ENCODE peak calls at places on chromosomes 6 and 20, in five cellular contexts. X is HCT116, E is neural progenitor cell, S is GM23248, G is MM.1S. C is an unnamed sample.

GRCh38 chr6:11002176-11002575 is 41.9 kb downstream of the ELOVL2 start:
- DNase-seq in X (no peak), E (no peak), S (no peak), G (no peak), C (no peak)

GRCh38 chr6:5536644-5537043 is 275.3 kb downstream of the FARS2 start:
- DNase-seq in X (no peak), E (no peak), S (peak), G (no peak), C (no peak)

GRCh38 chr20:60046860-60047259 is 88.6 kb downstream of the CDH26 start:
- DNase-seq in X (no peak), E (no peak), S (no peak), G (no peak), C (no peak)

GRCh38 chr6:144134176-144134575 is 16.1 kb upstream of the STX11 start:
- DNase-seq in X (no peak), E (no peak), S (peak), G (no peak), C (no peak)

GRCh38 chr6:168216139-168216538 is 103.4 kb downstream of the DACT2 start:
- DNase-seq in X (no peak), E (peak), S (no peak), G (no peak), C (no peak)

GRCh38 chr6:55379486-55379885 is 52.2 kb downstream of the GFRAL start:
- DNase-seq in X (no peak), E (no peak), S (no peak), G (no peak), C (no peak)

GRCh38 chr6:66605971-66606370 is 898.9 kb upstream of the EYS start:
- DNase-seq in X (no peak), E (no peak), S (no peak), G (no peak), C (peak)

GRCh38 chr6:143993965-143994646 is 14.0 kb downstream of the PLAGL1 start:
- DNase-seq in X (no peak), E (no peak), S (no peak), G (no peak), C (no peak)

GRCh38 chr20:45011108-45011526 is 44.8 kb downstream of the STK4 start:
- DNase-seq in X (peak), E (peak), S (peak), G (peak), C (peak)

GRCh38 chr20:50340586-50340985 is 150.0 kb downstream of the CEBPB start:
- DNase-seq in X (no peak), E (no peak), S (no peak), G (no peak), C (no peak)

GRCh38 chr6:47690209-47690608 is 8.2 kb upstream of the ADGRF4 start:
- DNase-seq in X (no peak), E (no peak), S (no peak), G (no peak), C (peak)

GRCh38 chr20:38084425-38084951 is 50.9 kb downstream of the RPRD1B start:
- DNase-seq in X (no peak), E (no peak), S (no peak), G (no peak), C (no peak)

GRCh38 chr6:54776891-54777290 is 69.7 kb upstream of the FAM83B start:
- DNase-seq in X (no peak), E (no peak), S (no peak), G (no peak), C (no peak)

GRCh38 chr6:24882835-24883555 is 52.8 kb downstream of the RIPOR2 start:
- DNase-seq in X (no peak), E (no peak), S (no peak), G (no peak), C (no peak)

GRCh38 chr6:149951626-149952025 is 9.8 kb downstream of the ULBP2 start:
- DNase-seq in X (no peak), E (no peak), S (no peak), G (no peak), C (no peak)

GRCh38 chr20:13492001-13492480 is 146.7 kb downstream of the TASP1 start:
- DNase-seq in X (no peak), E (peak), S (peak), G (no peak), C (peak)

GRCh38 chr6:106745824-106746610 is 116.6 kb downstream of the QRSL1 start:
- DNase-seq in X (no peak), E (no peak), S (no peak), G (no peak), C (peak)

GRCh38 chr6:69693749-69694148 is 103.1 kb downstream of the LMBRD1 start:
- DNase-seq in X (no peak), E (no peak), S (peak), G (no peak), C (no peak)

GRCh38 chr6:14463110-14463509 is 345.5 kb downstream of the CD83 start:
- DNase-seq in X (no peak), E (no peak), S (no peak), G (no peak), C (no peak)

DNA sequence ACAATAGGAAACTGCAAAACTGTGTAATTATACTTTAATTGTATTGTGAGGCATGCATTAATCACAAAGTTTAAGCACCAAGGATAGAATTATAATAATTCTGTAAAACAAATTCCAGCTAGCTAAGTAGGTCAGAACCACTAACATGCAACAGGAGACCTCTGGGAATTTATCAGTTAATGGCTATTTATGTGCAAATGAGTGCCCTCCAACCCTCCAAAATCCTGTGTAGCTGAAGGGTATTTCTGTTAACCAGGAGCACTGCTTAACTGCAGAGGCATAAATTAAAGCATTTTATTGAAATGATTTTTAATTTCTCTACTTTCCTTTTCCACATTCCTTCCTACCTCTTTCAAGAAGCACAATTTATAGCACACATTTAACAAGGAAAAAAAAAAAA is 77.1 kb downstream of the MMS22L start:
- DNase-seq in X (no peak), E (peak), S (no peak), G (no peak), C (no peak)
- TF ChIP-seq EZH2phosphoT487 in X (no peak), E (no peak), S (no peak), G (no peak), C (no peak)

GRCh38 chr20:35398660-35399144 is 13.1 kb downstream of the UQCC1 start:
- DNase-seq in X (no peak), E (peak), S (peak), G (no peak), C (no peak)
- H3K9ac ChIP-seq in X (no peak), E (no peak), S (no peak), G (no peak), C (no peak)

GRCh38 chr6:104955491-104955890 is 1.4 kb upstream of the LIN28B start:
- DNase-seq in X (no peak), E (peak), S (no peak), G (no peak), C (no peak)

GRCh38 chr6:104951677-104952076 is 5.2 kb upstream of the LIN28B start:
- DNase-seq in X (no peak), E (no peak), S (no peak), G (no peak), C (no peak)

GRCh38 chr6:104952911-104953409 is 3.9 kb upstream of the LIN28B start:
- DNase-seq in X (no peak), E (peak), S (no peak), G (no peak), C (no peak)

GRCh38 chr6:104954091-104954797 is 2.7 kb upstream of the LIN28B start:
- DNase-seq in X (no peak), E (peak), S (no peak), G (no peak), C (no peak)

GRCh38 chr6:104953410-104953953 is 3.4 kb upstream of the LIN28B start:
- DNase-seq in X (no peak), E (peak), S (no peak), G (no peak), C (no peak)
- TF ChIP-seq EZH2 in X (no peak), E (peak), S (no peak), G (no peak), C (no peak)

DNA sequence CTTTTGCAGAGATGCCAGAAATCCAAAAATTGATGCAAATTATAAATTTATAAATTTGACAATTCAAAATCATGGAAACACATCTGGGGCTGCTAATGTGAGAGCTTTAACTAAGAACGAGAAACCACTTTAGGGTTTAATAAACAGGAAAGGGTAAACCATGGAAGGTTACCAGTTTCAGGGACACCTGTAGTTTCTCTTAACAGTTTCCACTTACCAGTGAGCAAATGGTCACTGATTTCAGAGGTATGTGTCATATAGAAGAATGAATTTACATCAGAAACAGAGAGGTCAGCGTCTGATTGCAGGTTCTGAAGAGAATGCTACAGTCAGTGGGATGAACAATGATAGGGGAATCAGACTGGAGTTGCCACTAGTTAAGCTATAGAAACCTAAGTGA is 24.8 kb upstream of the PCSK2 start:
- DNase-seq in X (no peak), E (no peak), S (no peak), G (peak), C (no peak)
- TF ChIP-seq EZH2phosphoT487 in X (no peak), E (no peak), S (no peak), G (no peak), C (no peak)

GRCh38 chr6:19848465-19848864 is 11.3 kb downstream of the ID4 start:
- DNase-seq in X (no peak), E (no peak), S (no peak), G (no peak), C (no peak)

GRCh38 chr6:19852090-19852457 is 14.9 kb downstream of the ID4 start:
- DNase-seq in X (no peak), E (no peak), S (no peak), G (no peak), C (no peak)

GRCh38 chr6:19851273-19852089 is 14.3 kb downstream of the ID4 start:
- DNase-seq in X (peak), E (peak), S (peak), G (peak), C (peak)

GRCh38 chr6:19849196-19849595 is 12.0 kb downstream of the ID4 start:
- DNase-seq in X (no peak), E (no peak), S (no peak), G (peak), C (no peak)

DNA sequence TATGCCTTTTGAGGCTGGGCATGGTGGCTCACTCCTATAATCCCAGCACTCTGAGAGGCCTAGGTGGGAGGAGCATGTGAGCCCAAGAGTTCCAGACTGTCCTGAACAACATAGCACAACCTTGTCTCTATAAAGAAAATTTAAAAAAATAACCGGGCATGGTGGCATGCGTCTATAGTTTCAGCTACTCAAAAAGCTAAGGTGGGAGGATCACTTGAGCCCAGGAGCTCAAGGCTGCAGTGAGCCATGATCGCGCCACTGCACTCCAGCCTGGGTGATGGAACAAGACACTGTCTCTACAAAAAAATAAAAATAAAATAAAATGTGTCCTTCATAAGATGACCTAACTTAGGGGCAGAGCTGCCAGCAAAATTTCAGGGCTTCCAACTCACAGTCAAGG is 12.6 kb downstream of the ID4 start:
- DNase-seq in X (no peak), E (no peak), S (no peak), G (no peak), C (no peak)
- H3K9ac ChIP-seq in X (no peak), E (no peak), S (no peak), G (no peak), C (no peak)

GRCh38 chr20:62708591-62709536 is at the start of gene NTSR1:
- DNase-seq in X (no peak), E (peak), S (peak), G (no peak), C (no peak)
- TF ChIP-seq EZH2 in X (no peak), E (peak), S (peak), G (no peak), C (no peak)

DNA sequence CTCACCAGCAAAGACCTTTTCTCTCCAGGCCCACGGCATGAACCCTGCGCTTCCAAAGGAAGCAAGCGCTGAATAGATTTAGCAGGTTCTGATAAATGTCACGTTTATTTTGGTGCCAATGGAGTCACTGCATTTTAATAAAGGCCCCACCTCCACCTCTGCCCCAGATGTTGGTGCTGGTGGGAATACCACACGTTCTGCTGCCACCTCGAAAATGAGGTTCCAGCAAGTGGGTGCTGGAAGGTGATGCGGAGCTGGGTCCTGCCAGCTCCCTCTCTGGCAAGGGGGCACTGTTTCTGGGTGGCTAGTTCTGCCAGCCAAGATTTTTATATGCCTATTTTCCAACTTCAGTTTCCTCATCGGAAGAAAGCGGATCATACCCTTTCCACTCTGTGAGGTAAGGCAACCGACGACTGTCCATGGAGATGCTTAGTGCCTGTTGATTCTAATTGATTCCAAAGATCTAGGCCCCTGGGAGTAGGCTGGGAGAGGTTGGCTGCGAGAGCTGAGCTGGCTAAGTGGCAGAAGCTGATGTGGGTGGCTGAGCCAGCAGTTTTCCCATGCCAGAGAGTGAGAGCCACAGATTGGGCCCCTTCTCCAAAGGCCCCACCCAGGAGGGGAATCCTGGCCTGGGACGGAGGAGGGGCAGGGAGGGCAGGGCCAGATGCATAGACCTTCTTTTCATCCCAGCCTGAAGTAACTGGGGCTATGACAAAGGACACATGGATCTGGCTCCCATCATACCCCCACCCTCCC is 87.8 kb upstream of the MAFB start:
- DNase-seq in X (no peak), E (no peak), S (no peak), G (no peak), C (no peak)
- TF ChIP-seq EZH2phosphoT487 in X (no peak), E (no peak), S (no peak), G (no peak), C (no peak)

GRCh38 chr6:43074847-43075741 is 1.0 kb upstream of the PTK7 start:
- DNase-seq in X (no peak), E (no peak), S (peak), G (no peak), C (no peak)
- H3K9ac ChIP-seq in X (peak), E (no peak), S (peak), G (no peak), C (no peak)

C was measured in PC-3.